ENCODE peak calls at places on chromosomes 7 and 10, in eight cellular contexts. X is H9; G is neural progenitor cell; C is CD8-positive, alpha-beta T cell; P is adrenal gland; B is activated B cell treated with CpG ODN at 0.5 μM for 24 hours; O is lower leg skin; L is BJ. V is an unnamed sample.
A peak's percentile ranks its signal among the peaks of the same experiment; 100 is the strongest.

GRCh38 chr10:24277771-24278518 is 69.0 kb downstream of the KIAA1217 start:
- DNase-seq in X (no peak), G (no peak), C (no peak), P (peak; percentile 83), B (no peak), O (no peak), L (no peak), V (no peak)

GRCh38 chr10:13102002-13102794 is 2.2 kb downstream of the OPTN start:
- DNase-seq in X (no peak), G (no peak), C (no peak), P (peak; percentile 51), B (no peak), O (no peak), L (no peak), V (no peak)

GRCh38 chr7:150322833-150323681 is at the start of the genes ACTR3C and LRRC61:
- DNase-seq in X (peak; percentile 80), G (peak; percentile 57), C (peak; percentile 68), P (peak; percentile 65), B (peak; percentile 64), O (peak; percentile 86), L (no peak), V (peak; percentile 44)

GRCh38 chr7:140262242-140262903 is 85.6 kb upstream of the KDM7A start:
- DNase-seq in X (no peak), G (no peak), C (no peak), P (no peak), B (no peak), O (no peak), L (no peak), V (no peak)

GRCh38 chr7:7177044-7177517 is 5.3 kb upstream of the C1GALT1 start:
- DNase-seq in X (no peak), G (peak; percentile 29), C (no peak), P (no peak), B (no peak), O (no peak), L (peak; percentile 39), V (no peak)

GRCh38 chr7:124989911-124990310 is 60.3 kb upstream of the POT1 start:
- DNase-seq in X (no peak), G (no peak), C (no peak), P (no peak), B (no peak), O (no peak), L (no peak), V (no peak)

GRCh38 chr10:125811251-125811650 is 11.8 kb downstream of the UROS start:
- DNase-seq in X (no peak), G (no peak), C (no peak), P (no peak), B (no peak), O (no peak), L (peak; percentile 34), V (no peak)

GRCh38 chr7:51265066-51265907 is 51.3 kb downstream of the COBL start:
- DNase-seq in X (no peak), G (no peak), C (no peak), P (no peak), B (no peak), O (no peak), L (no peak), V (no peak)

GRCh38 chr7:24213311-24213710 is 70.7 kb upstream of the NPY start:
- DNase-seq in X (no peak), G (no peak), C (no peak), P (no peak), B (no peak), O (no peak), L (no peak), V (no peak)

GRCh38 chr7:22694597-22695207 is 32.3 kb upstream of the IL6 start:
- DNase-seq in X (no peak), G (no peak), C (no peak), P (no peak), B (no peak), O (no peak), L (no peak), V (no peak)

GRCh38 chr10:67912330-67912946 is 28.0 kb downstream of the SIRT1 start:
- DNase-seq in X (no peak), G (no peak), C (no peak), P (no peak), B (no peak), O (no peak), L (no peak), V (no peak)

GRCh38 chr7:15402436-15403136 is 159.2 kb downstream of the AGMO start:
- DNase-seq in X (no peak), G (no peak), C (no peak), P (no peak), B (no peak), O (no peak), L (no peak), V (no peak)

GRCh38 chr7:28032738-28033380 is 147.7 kb downstream of the JAZF1 start:
- DNase-seq in X (peak; percentile 52), G (no peak), C (no peak), P (no peak), B (no peak), O (no peak), L (no peak), V (no peak)
- TF ChIP-seq CTCF in X (peak; percentile 44), G (peak; percentile 13), C (no peak), P (no peak), B (no peak), O (no peak), L (no peak), V (no peak)

GRCh38 chr10:117457932-117458331 is 82.7 kb upstream of the PDZD8 start:
- DNase-seq in X (no peak), G (no peak), C (no peak), P (no peak), B (no peak), O (no peak), L (no peak), V (no peak)

GRCh38 chr10:117455346-117455745 is 80.1 kb upstream of the PDZD8 start:
- DNase-seq in X (no peak), G (no peak), C (no peak), P (no peak), B (no peak), O (no peak), L (no peak), V (no peak)

GRCh38 chr10:117457071-117457810 is 82.0 kb upstream of the PDZD8 start:
- DNase-seq in X (no peak), G (no peak), C (no peak), P (no peak), B (no peak), O (no peak), L (no peak), V (no peak)

GRCh38 chr10:117450940-117451339 is 75.7 kb upstream of the PDZD8 start:
- DNase-seq in X (no peak), G (no peak), C (no peak), P (no peak), B (no peak), O (no peak), L (no peak), V (no peak)

GRCh38 chr10:117454502-117454901 is 79.3 kb upstream of the PDZD8 start:
- DNase-seq in X (no peak), G (no peak), C (no peak), P (no peak), B (no peak), O (no peak), L (no peak), V (no peak)
- TF ChIP-seq CTCF in X (no peak), G (no peak), C (no peak), P (no peak), B (no peak), O (no peak), L (no peak), V (no peak)

DNA sequence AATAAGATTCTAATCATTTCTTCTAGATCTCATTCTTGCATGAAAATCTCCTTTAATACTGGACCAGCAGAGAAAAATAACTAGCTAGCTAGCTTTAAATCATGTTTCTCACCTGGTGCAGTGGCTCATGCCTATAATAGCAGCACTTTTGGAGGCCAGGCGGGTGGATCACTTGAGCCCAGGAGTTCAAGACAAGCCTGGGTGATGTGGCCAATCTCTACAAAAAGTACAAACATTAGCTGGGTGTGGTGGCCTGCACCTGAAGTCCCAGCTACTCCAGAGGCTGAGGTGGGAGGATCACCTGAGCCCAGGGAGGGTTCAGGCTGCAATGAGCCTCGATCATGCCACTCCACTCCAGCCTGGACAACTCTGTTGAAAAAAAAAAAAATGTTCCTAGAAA is 99.2 kb downstream of the BAMBI start:
- DNase-seq in X (no peak), G (no peak), C (no peak), P (no peak), B (no peak), O (no peak), L (no peak), V (no peak)
- TF ChIP-seq CTCF in X (no peak), G (no peak), C (no peak), P (no peak), B (no peak), O (no peak), L (no peak), V (no peak)

DNA sequence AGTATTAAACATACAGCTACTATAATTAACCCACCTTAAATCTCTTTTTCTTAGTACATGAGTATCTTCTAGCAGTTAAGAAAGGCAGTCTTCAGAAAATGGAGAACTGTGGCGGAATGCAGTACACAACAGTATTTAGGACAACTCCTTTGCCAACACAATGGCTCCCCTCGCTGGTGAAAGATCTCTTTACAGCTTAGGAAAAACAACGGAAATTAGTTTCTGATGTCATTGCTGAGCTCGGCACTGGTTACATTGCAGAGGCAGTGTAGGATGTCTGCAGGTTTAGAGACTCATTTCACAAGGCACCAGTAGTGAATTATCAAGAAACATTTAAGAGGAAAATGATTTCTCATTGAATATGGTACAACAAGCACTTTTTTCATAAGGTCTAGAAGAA is 43.4 kb downstream of the GLRX3 start:
- DNase-seq in X (no peak), G (peak; percentile 81), C (peak; percentile 41), P (peak; percentile 46), B (no peak), O (no peak), L (peak; percentile 9), V (no peak)
- TF ChIP-seq CTCF in X (peak; percentile 73), G (peak; percentile 68), C (peak; percentile 42), P (peak; percentile 50), B (no peak), O (no peak), L (peak; percentile 53), V (peak; percentile 11)

V was measured in natural killer cell.